ENCODE peak calls at places on chromosomes 3 and 15, in eight cellular contexts. One of them, this sample, is unnamed.
A peak's percentile ranks its signal among the peaks of the same experiment; 100 is the strongest.

GRCh38 chr15:68791431-68792283 is 29.0 kb downstream of the ANP32A start:
- DNase-seq in K562: no peak
- DNase-seq in adrenal gland: no peak
- DNase-seq in stomach: no peak
- DNase-seq in breast epithelium: no peak
- DNase-seq in sigmoid colon: no peak
- DNase-seq in endothelial cell of umbilical vein: no peak
- DNase-seq in A549: no peak
- DNase-seq in this sample: no peak

GRCh38 chr15:86553116-86553515 is 473.4 kb downstream of the AGBL1 start:
- DNase-seq in K562: no peak
- DNase-seq in adrenal gland: no peak
- DNase-seq in stomach: no peak
- DNase-seq in breast epithelium: no peak
- DNase-seq in sigmoid colon: no peak
- DNase-seq in endothelial cell of umbilical vein: no peak
- DNase-seq in A549: no peak
- DNase-seq in this sample: no peak

GRCh38 chr3:61812517-61812916 is 251.1 kb downstream of the PTPRG start:
- DNase-seq in K562: no peak
- DNase-seq in adrenal gland: no peak
- DNase-seq in stomach: no peak
- DNase-seq in breast epithelium: no peak
- DNase-seq in sigmoid colon: no peak
- DNase-seq in endothelial cell of umbilical vein: no peak
- DNase-seq in A549: no peak
- DNase-seq in this sample: no peak

GRCh38 chr15:25173241-25174028 is 218.6 kb downstream of the SNRPN start:
- DNase-seq in K562: no peak
- DNase-seq in adrenal gland: no peak
- DNase-seq in stomach: peak; percentile 11
- DNase-seq in breast epithelium: peak; percentile 5
- DNase-seq in sigmoid colon: no peak
- DNase-seq in endothelial cell of umbilical vein: no peak
- DNase-seq in A549: no peak
- DNase-seq in this sample: no peak

GRCh38 chr3:181628384-181628783 is 83.3 kb upstream of the SOX2 start:
- DNase-seq in K562: no peak
- DNase-seq in adrenal gland: no peak
- DNase-seq in stomach: no peak
- DNase-seq in breast epithelium: no peak
- DNase-seq in sigmoid colon: no peak
- DNase-seq in endothelial cell of umbilical vein: no peak
- DNase-seq in A549: no peak
- DNase-seq in this sample: no peak

GRCh38 chr3:157754415-157754814 is 251.2 kb upstream of the VEPH1 start:
- DNase-seq in K562: no peak
- DNase-seq in adrenal gland: no peak
- DNase-seq in stomach: no peak
- DNase-seq in breast epithelium: no peak
- DNase-seq in sigmoid colon: no peak
- DNase-seq in endothelial cell of umbilical vein: no peak
- DNase-seq in A549: no peak
- DNase-seq in this sample: no peak

GRCh38 chr3:71129611-71130515 is 453.7 kb downstream of the FOXP1 start:
- DNase-seq in K562: no peak
- DNase-seq in adrenal gland: no peak
- DNase-seq in stomach: no peak
- DNase-seq in breast epithelium: no peak
- DNase-seq in sigmoid colon: no peak
- DNase-seq in endothelial cell of umbilical vein: peak; percentile 87
- DNase-seq in A549: no peak
- DNase-seq in this sample: no peak

GRCh38 chr3:127002195-127003174 is 19.6 kb downstream of the PLXNA1 start:
- DNase-seq in K562: peak; percentile 49
- DNase-seq in adrenal gland: peak; percentile 64
- DNase-seq in stomach: peak; percentile 71
- DNase-seq in breast epithelium: peak; percentile 81
- DNase-seq in sigmoid colon: peak; percentile 93
- DNase-seq in endothelial cell of umbilical vein: peak; percentile 83
- DNase-seq in A549: no peak
- DNase-seq in this sample: no peak

GRCh38 chr3:122612706-122613105 is 35.3 kb downstream of the PARP15 start:
- DNase-seq in K562: no peak
- DNase-seq in adrenal gland: no peak
- DNase-seq in stomach: no peak
- DNase-seq in breast epithelium: no peak
- DNase-seq in sigmoid colon: no peak
- DNase-seq in endothelial cell of umbilical vein: no peak
- DNase-seq in A549: no peak
- DNase-seq in this sample: no peak

GRCh38 chr3:23696842-23697241 is 108.9 kb upstream of the UBE2E1 start:
- DNase-seq in K562: no peak
- DNase-seq in adrenal gland: no peak
- DNase-seq in stomach: no peak
- DNase-seq in breast epithelium: no peak
- DNase-seq in sigmoid colon: no peak
- DNase-seq in endothelial cell of umbilical vein: no peak
- DNase-seq in A549: no peak
- DNase-seq in this sample: no peak

GRCh38 chr15:39242345-39242744 is 338.5 kb upstream of the THBS1 start:
- DNase-seq in K562: no peak
- DNase-seq in adrenal gland: no peak
- DNase-seq in stomach: no peak
- DNase-seq in breast epithelium: peak; percentile 67
- DNase-seq in sigmoid colon: no peak
- DNase-seq in endothelial cell of umbilical vein: no peak
- DNase-seq in A549: no peak
- DNase-seq in this sample: no peak

GRCh38 chr3:138359549-138360271 is 11.3 kb downstream of the MRAS start:
- DNase-seq in K562: no peak
- DNase-seq in adrenal gland: no peak
- DNase-seq in stomach: no peak
- DNase-seq in breast epithelium: no peak
- DNase-seq in sigmoid colon: peak; percentile 37
- DNase-seq in endothelial cell of umbilical vein: no peak
- DNase-seq in A549: no peak
- DNase-seq in this sample: no peak

GRCh38 chr3:23422511-23422851 is 219.4 kb downstream of the UBE2E2 start:
- DNase-seq in K562: no peak
- DNase-seq in adrenal gland: no peak
- DNase-seq in stomach: no peak
- DNase-seq in breast epithelium: no peak
- DNase-seq in sigmoid colon: no peak
- DNase-seq in endothelial cell of umbilical vein: no peak
- DNase-seq in A549: no peak
- DNase-seq in this sample: no peak

GRCh38 chr3:8736436-8736835 is 2.8 kb downstream of the CAV3 start:
- DNase-seq in K562: no peak
- DNase-seq in adrenal gland: no peak
- DNase-seq in stomach: no peak
- DNase-seq in breast epithelium: no peak
- DNase-seq in sigmoid colon: no peak
- DNase-seq in endothelial cell of umbilical vein: no peak
- DNase-seq in A549: no peak
- DNase-seq in this sample: no peak

GRCh38 chr3:172839679-172840078 is 89.2 kb downstream of the ECT2 start:
- DNase-seq in K562: no peak
- DNase-seq in adrenal gland: no peak
- DNase-seq in stomach: no peak
- DNase-seq in breast epithelium: no peak
- DNase-seq in sigmoid colon: no peak
- DNase-seq in endothelial cell of umbilical vein: no peak
- DNase-seq in A549: no peak
- DNase-seq in this sample: no peak

GRCh38 chr3:151230644-151231043 is 27.6 kb upstream of the GPR171 start:
- DNase-seq in K562: no peak
- DNase-seq in adrenal gland: no peak
- DNase-seq in stomach: no peak
- DNase-seq in breast epithelium: no peak
- DNase-seq in sigmoid colon: no peak
- DNase-seq in endothelial cell of umbilical vein: no peak
- DNase-seq in A549: no peak
- DNase-seq in this sample: no peak

GRCh38 chr3:129305592-129306091 is 27.0 kb downstream of the HMCES start:
- DNase-seq in K562: peak; percentile 79
- DNase-seq in adrenal gland: peak; percentile 87
- DNase-seq in stomach: peak; percentile 85
- DNase-seq in breast epithelium: peak; percentile 90
- DNase-seq in sigmoid colon: peak; percentile 96
- DNase-seq in endothelial cell of umbilical vein: peak; percentile 83
- DNase-seq in A549: no peak
- DNase-seq in this sample: no peak

GRCh38 chr3:17140670-17141505 is 256.1 kb downstream of the PLCL2 start:
- DNase-seq in K562: no peak
- DNase-seq in adrenal gland: peak; percentile 75
- DNase-seq in stomach: no peak
- DNase-seq in breast epithelium: no peak
- DNase-seq in sigmoid colon: no peak
- DNase-seq in endothelial cell of umbilical vein: no peak
- DNase-seq in A549: no peak
- DNase-seq in this sample: no peak

GRCh38 chr3:114848087-114848486 is 299.0 kb downstream of the ZBTB20 start:
- DNase-seq in K562: no peak
- DNase-seq in adrenal gland: no peak
- DNase-seq in stomach: no peak
- DNase-seq in breast epithelium: no peak
- DNase-seq in sigmoid colon: peak; percentile 60
- DNase-seq in endothelial cell of umbilical vein: peak; percentile 5
- DNase-seq in A549: no peak
- DNase-seq in this sample: no peak

GRCh38 chr3:177552051-177552450 is 354.8 kb upstream of the TBL1XR1 start:
- DNase-seq in K562: no peak
- DNase-seq in adrenal gland: no peak
- DNase-seq in stomach: no peak
- DNase-seq in breast epithelium: no peak
- DNase-seq in sigmoid colon: no peak
- DNase-seq in endothelial cell of umbilical vein: no peak
- DNase-seq in A549: no peak
- DNase-seq in this sample: no peak

GRCh38 chr3:177553586-177553985 is 356.3 kb upstream of the TBL1XR1 start:
- DNase-seq in K562: no peak
- DNase-seq in adrenal gland: no peak
- DNase-seq in stomach: no peak
- DNase-seq in breast epithelium: no peak
- DNase-seq in sigmoid colon: no peak
- DNase-seq in endothelial cell of umbilical vein: no peak
- DNase-seq in A549: no peak
- DNase-seq in this sample: no peak

GRCh38 chr3:177553012-177553411 is 355.7 kb upstream of the TBL1XR1 start:
- DNase-seq in K562: no peak
- DNase-seq in adrenal gland: no peak
- DNase-seq in stomach: no peak
- DNase-seq in breast epithelium: no peak
- DNase-seq in sigmoid colon: no peak
- DNase-seq in endothelial cell of umbilical vein: no peak
- DNase-seq in A549: no peak
- DNase-seq in this sample: no peak

GRCh38 chr3:177550667-177551066 is 353.4 kb upstream of the TBL1XR1 start:
- DNase-seq in K562: no peak
- DNase-seq in adrenal gland: no peak
- DNase-seq in stomach: no peak
- DNase-seq in breast epithelium: no peak
- DNase-seq in sigmoid colon: no peak
- DNase-seq in endothelial cell of umbilical vein: no peak
- DNase-seq in A549: no peak
- DNase-seq in this sample: no peak

GRCh38 chr3:177551431-177551836 is 354.2 kb upstream of the TBL1XR1 start:
- DNase-seq in K562: no peak
- DNase-seq in adrenal gland: no peak
- DNase-seq in stomach: no peak
- DNase-seq in breast epithelium: no peak
- DNase-seq in sigmoid colon: no peak
- DNase-seq in endothelial cell of umbilical vein: no peak
- DNase-seq in A549: no peak
- DNase-seq in this sample: no peak
- TF ChIP-seq CTCF in K562: peak; percentile 21
- TF ChIP-seq CTCF in adrenal gland: no peak
- TF ChIP-seq CTCF in stomach: no peak
- TF ChIP-seq CTCF in breast epithelium: no peak
- TF ChIP-seq CTCF in sigmoid colon: no peak
- TF ChIP-seq CTCF in endothelial cell of umbilical vein: no peak
- TF ChIP-seq CTCF in A549: no peak
- TF ChIP-seq CTCF in this sample: peak; percentile 9

GRCh38 chr3:125146601-125147490 is 65.7 kb downstream of the SLC12A8 start:
- DNase-seq in K562: no peak
- DNase-seq in adrenal gland: peak; percentile 76
- DNase-seq in stomach: no peak
- DNase-seq in breast epithelium: no peak
- DNase-seq in sigmoid colon: peak; percentile 67
- DNase-seq in endothelial cell of umbilical vein: no peak
- DNase-seq in A549: no peak
- DNase-seq in this sample: no peak
- TF ChIP-seq POLR2A in K562: no peak
- TF ChIP-seq POLR2A in adrenal gland: no peak
- TF ChIP-seq POLR2A in stomach: no peak
- TF ChIP-seq POLR2A in breast epithelium: no peak
- TF ChIP-seq POLR2A in sigmoid colon: no peak
- TF ChIP-seq POLR2A in endothelial cell of umbilical vein: no peak
- TF ChIP-seq POLR2A in A549: no peak
- TF ChIP-seq POLR2A in this sample: no peak

GRCh38 chr3:100760377-100760776 is 51.1 kb downstream of the TFG start:
- DNase-seq in K562: no peak
- DNase-seq in adrenal gland: no peak
- DNase-seq in stomach: no peak
- DNase-seq in breast epithelium: no peak
- DNase-seq in sigmoid colon: no peak
- DNase-seq in endothelial cell of umbilical vein: no peak
- DNase-seq in A549: no peak
- DNase-seq in this sample: no peak
- H3K27ac ChIP-seq in K562: no peak overlapping the region
- H3K27ac ChIP-seq in adrenal gland: no peak overlapping the region
- H3K27ac ChIP-seq in stomach: peak overlapping the region; percentile 2
- H3K27ac ChIP-seq in breast epithelium: no peak overlapping the region
- H3K27ac ChIP-seq in sigmoid colon: no peak overlapping the region
- H3K27ac ChIP-seq in endothelial cell of umbilical vein: no peak overlapping the region
- H3K27ac ChIP-seq in A549: no peak overlapping the region
- H3K27ac ChIP-seq in this sample: no peak overlapping the region

GRCh38 chr15:91970142-91970541 is 116.6 kb downstream of the SLCO3A1 start:
- DNase-seq in K562: no peak
- DNase-seq in adrenal gland: no peak
- DNase-seq in stomach: peak; percentile 33
- DNase-seq in breast epithelium: peak; percentile 41
- DNase-seq in sigmoid colon: peak; percentile 75
- DNase-seq in endothelial cell of umbilical vein: no peak
- DNase-seq in A549: no peak
- DNase-seq in this sample: no peak

GRCh38 chr15:91967935-91968605 is 114.6 kb downstream of the SLCO3A1 start:
- DNase-seq in K562: no peak
- DNase-seq in adrenal gland: no peak
- DNase-seq in stomach: no peak
- DNase-seq in breast epithelium: no peak
- DNase-seq in sigmoid colon: no peak
- DNase-seq in endothelial cell of umbilical vein: no peak
- DNase-seq in A549: no peak
- DNase-seq in this sample: no peak

GRCh38 chr15:91966181-91966552 is 112.7 kb downstream of the SLCO3A1 start:
- DNase-seq in K562: no peak
- DNase-seq in adrenal gland: no peak
- DNase-seq in stomach: no peak
- DNase-seq in breast epithelium: no peak
- DNase-seq in sigmoid colon: no peak
- DNase-seq in endothelial cell of umbilical vein: no peak
- DNase-seq in A549: no peak
- DNase-seq in this sample: no peak

GRCh38 chr15:91965501-91966180 is 112.1 kb downstream of the SLCO3A1 start:
- DNase-seq in K562: no peak
- DNase-seq in adrenal gland: peak; percentile 85
- DNase-seq in stomach: no peak
- DNase-seq in breast epithelium: peak; percentile 62
- DNase-seq in sigmoid colon: no peak
- DNase-seq in endothelial cell of umbilical vein: no peak
- DNase-seq in A549: peak; percentile 80
- DNase-seq in this sample: no peak

GRCh38 chr15:91968610-91969009 is 115.1 kb downstream of the SLCO3A1 start:
- DNase-seq in K562: no peak
- DNase-seq in adrenal gland: no peak
- DNase-seq in stomach: no peak
- DNase-seq in breast epithelium: no peak
- DNase-seq in sigmoid colon: no peak
- DNase-seq in endothelial cell of umbilical vein: no peak
- DNase-seq in A549: no peak
- DNase-seq in this sample: no peak
- TF ChIP-seq CTCF in K562: peak; percentile 32
- TF ChIP-seq CTCF in adrenal gland: no peak
- TF ChIP-seq CTCF in stomach: no peak
- TF ChIP-seq CTCF in breast epithelium: no peak
- TF ChIP-seq CTCF in sigmoid colon: no peak
- TF ChIP-seq CTCF in endothelial cell of umbilical vein: no peak
- TF ChIP-seq CTCF in A549: no peak
- TF ChIP-seq CTCF in this sample: no peak

This sample was measured in esophagus squamous epithelium.